ENCODE peak calls at places on chromosome 1, in seven cellular contexts. One of them, this sample, is unnamed.

GRCh38 chr1:64701071-64701470 is 43.8 kb upstream of the RAVER2 start:
- DNase-seq in stimulated activated CD8-positive, alpha-beta memory T cell treated with anti-CD3 and anti-CD28 coated beads, Interleukin-2, amount 100 ng/mL, for 48 hours: no peak
- DNase-seq in colonic mucosa: no peak
- DNase-seq in prostate gland: no peak
- DNase-seq in astrocyte of the spinal cord: no peak
- DNase-seq in pancreas: no peak
- DNase-seq in body of pancreas: no peak
- DNase-seq in this sample: no peak

GRCh38 chr1:152582647-152583046 is 2.3 kb upstream of the LCE3D start:
- DNase-seq in stimulated activated CD8-positive, alpha-beta memory T cell treated with anti-CD3 and anti-CD28 coated beads, Interleukin-2, amount 100 ng/mL, for 48 hours: no peak
- DNase-seq in colonic mucosa: no peak
- DNase-seq in prostate gland: no peak
- DNase-seq in astrocyte of the spinal cord: no peak
- DNase-seq in pancreas: no peak
- DNase-seq in body of pancreas: no peak
- DNase-seq in this sample: no peak

GRCh38 chr1:28853033-28853742 is 41.2 kb downstream of the OPRD1 start:
- DNase-seq in stimulated activated CD8-positive, alpha-beta memory T cell treated with anti-CD3 and anti-CD28 coated beads, Interleukin-2, amount 100 ng/mL, for 48 hours: no peak
- DNase-seq in colonic mucosa: no peak
- DNase-seq in prostate gland: no peak
- DNase-seq in astrocyte of the spinal cord: no peak
- DNase-seq in pancreas: no peak
- DNase-seq in body of pancreas: no peak
- DNase-seq in this sample: no peak

GRCh38 chr1:63322944-63323865 is 838 bp downstream of the FOXD3 start:
- DNase-seq in stimulated activated CD8-positive, alpha-beta memory T cell treated with anti-CD3 and anti-CD28 coated beads, Interleukin-2, amount 100 ng/mL, for 48 hours: no peak
- DNase-seq in colonic mucosa: peak
- DNase-seq in prostate gland: no peak
- DNase-seq in astrocyte of the spinal cord: no peak
- DNase-seq in pancreas: peak
- DNase-seq in body of pancreas: peak
- DNase-seq in this sample: no peak

GRCh38 chr1:22018583-22019559 is 17.4 kb downstream of the CELA3A start:
- DNase-seq in stimulated activated CD8-positive, alpha-beta memory T cell treated with anti-CD3 and anti-CD28 coated beads, Interleukin-2, amount 100 ng/mL, for 48 hours: no peak
- DNase-seq in colonic mucosa: no peak
- DNase-seq in prostate gland: no peak
- DNase-seq in astrocyte of the spinal cord: peak
- DNase-seq in pancreas: no peak
- DNase-seq in body of pancreas: no peak
- DNase-seq in this sample: peak

GRCh38 chr1:96596226-96596625 is 125.4 kb upstream of the PTBP2 start:
- DNase-seq in stimulated activated CD8-positive, alpha-beta memory T cell treated with anti-CD3 and anti-CD28 coated beads, Interleukin-2, amount 100 ng/mL, for 48 hours: no peak
- DNase-seq in colonic mucosa: no peak
- DNase-seq in prostate gland: no peak
- DNase-seq in astrocyte of the spinal cord: peak
- DNase-seq in pancreas: no peak
- DNase-seq in body of pancreas: peak
- DNase-seq in this sample: peak

GRCh38 chr1:6220236-6220635 is 14.3 kb downstream of the RNF207 start:
- DNase-seq in stimulated activated CD8-positive, alpha-beta memory T cell treated with anti-CD3 and anti-CD28 coated beads, Interleukin-2, amount 100 ng/mL, for 48 hours: no peak
- DNase-seq in colonic mucosa: no peak
- DNase-seq in prostate gland: no peak
- DNase-seq in astrocyte of the spinal cord: no peak
- DNase-seq in pancreas: no peak
- DNase-seq in body of pancreas: no peak
- DNase-seq in this sample: no peak

GRCh38 chr1:147177611-147178370 is 5.5 kb upstream of the PRKAB2 start:
- DNase-seq in stimulated activated CD8-positive, alpha-beta memory T cell treated with anti-CD3 and anti-CD28 coated beads, Interleukin-2, amount 100 ng/mL, for 48 hours: no peak
- DNase-seq in colonic mucosa: peak
- DNase-seq in prostate gland: no peak
- DNase-seq in astrocyte of the spinal cord: peak
- DNase-seq in pancreas: peak
- DNase-seq in body of pancreas: no peak
- DNase-seq in this sample: no peak

This sample was measured in GM12892.